ENCODE peak calls at places on chromosome 19, in eight cellular contexts. I is tibial nerve; B is ovary; T is cardiac muscle cell; D is CD8-positive, alpha-beta T cell; O is transverse colon; X is neural progenitor cell; E is right lobe of liver. Y is an unnamed sample. For H3K36me3, the result is how much of the 10 kb centered on the place peaks cover.

GRCh38 chr19:36950335-36951119 is 34.4 kb downstream of the ZNF568 start:
- DNase-seq in I (no peak), B (no peak), T (no peak), D (no peak), O (no peak), X (no peak), E (no peak), Y (no peak)

GRCh38 chr19:3028305-3029069 is 593 bp downstream of the TLE2 start:
- DNase-seq in I (no peak), B (no peak), T (no peak), D (no peak), O (peak), X (peak), E (no peak), Y (no peak)

GRCh38 chr19:53537523-53538377 is at the start of gene ZNF331:
- DNase-seq in I (peak), B (peak), T (peak), D (peak), O (peak), X (peak), E (peak), Y (peak)

GRCh38 chr19:5150902-5151741 is 182.2 kb downstream of the KDM4B start:
- DNase-seq in I (no peak), B (no peak), T (no peak), D (no peak), O (no peak), X (no peak), E (peak), Y (no peak)

GRCh38 chr19:41302624-41303351 is 7.2 kb upstream of the CCDC97 start:
- DNase-seq in I (no peak), B (no peak), T (no peak), D (peak), O (peak), X (no peak), E (no peak), Y (peak)

GRCh38 chr19:6095760-6096159 is 14.5 kb downstream of the RFX2 start:
- DNase-seq in I (no peak), B (no peak), T (no peak), D (no peak), O (no peak), X (no peak), E (no peak), Y (no peak)

GRCh38 chr19:17235618-17236413 is 9.8 kb downstream of the OCEL1 start:
- DNase-seq in I (peak), B (peak), T (peak), D (peak), O (peak), X (peak), E (peak), Y (peak)

GRCh38 chr19:18771328-18772242 is 19.5 kb downstream of the COMP start:
- DNase-seq in I (no peak), B (no peak), T (no peak), D (no peak), O (no peak), X (peak), E (no peak), Y (no peak)

GRCh38 chr19:7554990-7555864 is 19.7 kb downstream of the PNPLA6 start:
- DNase-seq in I (no peak), B (peak), T (no peak), D (no peak), O (no peak), X (peak), E (peak), Y (no peak)

GRCh38 chr19:29837448-29837961 is 25.7 kb downstream of the CCNE1 start:
- DNase-seq in I (no peak), B (no peak), T (no peak), D (peak), O (no peak), X (no peak), E (peak), Y (no peak)

GRCh38 chr19:42353341-42354015 is 28.0 kb downstream of the MEGF8 start:
- DNase-seq in I (no peak), B (no peak), T (no peak), D (no peak), O (no peak), X (no peak), E (no peak), Y (peak)

GRCh38 chr19:49552749-49553148 is 24.9 kb downstream of the RCN3 start:
- DNase-seq in I (no peak), B (no peak), T (no peak), D (peak), O (no peak), X (no peak), E (no peak), Y (no peak)

GRCh38 chr19:49677232-49677881 is at the start of gene PRMT1:
- DNase-seq in I (no peak), B (peak), T (no peak), D (peak), O (peak), X (no peak), E (no peak), Y (peak)

GRCh38 chr19:47021536-47022139 is 2.0 kb downstream of the NPAS1 start:
- DNase-seq in I (no peak), B (no peak), T (no peak), D (no peak), O (no peak), X (peak), E (no peak), Y (no peak)

GRCh38 chr19:19077103-19077502 is 13.3 kb downstream of the SLC25A42 start:
- DNase-seq in I (no peak), B (no peak), T (no peak), D (no peak), O (no peak), X (no peak), E (no peak), Y (peak)

GRCh38 chr19:16587031-16588023 is 15.1 kb upstream of the SLC35E1 start:
- DNase-seq in I (peak), B (no peak), T (no peak), D (peak), O (peak), X (no peak), E (no peak), Y (peak)

GRCh38 chr19:13051581-13052165 is 51.0 kb downstream of the LYL1 start:
- DNase-seq in I (peak), B (peak), T (peak), D (no peak), O (peak), X (peak), E (no peak), Y (peak)

GRCh38 chr19:48195106-48195830 is 24.8 kb downstream of the ZSWIM9 start:
- DNase-seq in I (no peak), B (no peak), T (no peak), D (no peak), O (no peak), X (no peak), E (no peak), Y (no peak)

GRCh38 chr19:34975056-34975455 is 11.0 kb upstream of the ZNF792 start:
- DNase-seq in I (no peak), B (no peak), T (no peak), D (no peak), O (peak), X (no peak), E (peak), Y (no peak)

GRCh38 chr19:17220207-17220758 is 5.1 kb downstream of the USE1 start:
- DNase-seq in I (no peak), B (peak), T (peak), D (no peak), O (peak), X (no peak), E (no peak), Y (no peak)

GRCh38 chr19:50928841-50929240 is 17.6 kb upstream of the KLK4 start:
- DNase-seq in I (no peak), B (no peak), T (no peak), D (no peak), O (no peak), X (no peak), E (no peak), Y (no peak)

GRCh38 chr19:18070181-18070580 is 16.6 kb downstream of the IL12RB1 start:
- DNase-seq in I (no peak), B (no peak), T (peak), D (no peak), O (no peak), X (no peak), E (no peak), Y (no peak)

GRCh38 chr19:30669329-30670010 is 297.3 kb downstream of the ZNF536 start:
- DNase-seq in I (peak), B (peak), T (peak), D (peak), O (peak), X (peak), E (peak), Y (peak)

GRCh38 chr19:13844130-13844631 is 32.8 kb upstream of the NANOS3 start:
- DNase-seq in I (no peak), B (peak), T (no peak), D (no peak), O (no peak), X (no peak), E (no peak), Y (no peak)

GRCh38 chr19:32567486-32567885 is 13.5 kb upstream of the PDCD5 start:
- DNase-seq in I (no peak), B (no peak), T (no peak), D (no peak), O (no peak), X (no peak), E (peak), Y (no peak)

GRCh38 chr19:56348289-56348877 is 33.7 kb upstream of the ZSCAN5A start:
- DNase-seq in I (no peak), B (no peak), T (peak), D (no peak), O (no peak), X (peak), E (no peak), Y (no peak)

GRCh38 chr19:45340899-45341453 is 426 bp downstream of the KLC3 start:
- DNase-seq in I (no peak), B (no peak), T (no peak), D (no peak), O (no peak), X (peak), E (no peak), Y (peak)

GRCh38 chr19:41039806-41040205 is 48.4 kb upstream of the CYP2A13 start:
- DNase-seq in I (no peak), B (no peak), T (no peak), D (no peak), O (no peak), X (no peak), E (no peak), Y (no peak)

GRCh38 chr19:18504886-18505610 is 16.8 kb downstream of the ELL start:
- DNase-seq in I (no peak), B (no peak), T (no peak), D (no peak), O (peak), X (no peak), E (no peak), Y (no peak)

GRCh38 chr19:53982056-53982455 is 9.4 kb upstream of the CACNG6 start:
- DNase-seq in I (no peak), B (no peak), T (peak), D (no peak), O (no peak), X (peak), E (no peak), Y (peak)

GRCh38 chr19:29667941-29668340 is 2.7 kb downstream of the PLEKHF1 start:
- DNase-seq in I (no peak), B (no peak), T (no peak), D (peak), O (peak), X (no peak), E (no peak), Y (no peak)

GRCh38 chr19:8500158-8500557 is 2.3 kb downstream of the PRAM1 start:
- DNase-seq in I (no peak), B (no peak), T (peak), D (no peak), O (no peak), X (peak), E (no peak), Y (peak)

GRCh38 chr19:46860846-46861690 is at the start of gene ARHGAP35:
- DNase-seq in I (no peak), B (peak), T (no peak), D (peak), O (peak), X (no peak), E (peak), Y (peak)

GRCh38 chr19:48415395-48415794 is 21.9 kb downstream of the GRIN2D start:
- DNase-seq in I (peak), B (no peak), T (peak), D (peak), O (peak), X (peak), E (peak), Y (peak)

GRCh38 chr19:12782424-12783225 is 7.3 kb upstream of the HOOK2 start:
- DNase-seq in I (peak), B (peak), T (peak), D (peak), O (peak), X (peak), E (peak), Y (peak)

GRCh38 chr19:41563847-41564514 is 12.0 kb upstream of the CEACAM21 start:
- DNase-seq in I (no peak), B (no peak), T (no peak), D (peak), O (no peak), X (peak), E (no peak), Y (no peak)

GRCh38 chr19:20247016-20247683 is 80.1 kb downstream of the ZNF486 start:
- DNase-seq in I (no peak), B (peak), T (peak), D (peak), O (no peak), X (peak), E (no peak), Y (peak)

GRCh38 chr19:8034178-8034525 is 18.4 kb upstream of the CCL25 start:
- DNase-seq in I (no peak), B (no peak), T (no peak), D (no peak), O (no peak), X (no peak), E (no peak), Y (no peak)

DNA sequence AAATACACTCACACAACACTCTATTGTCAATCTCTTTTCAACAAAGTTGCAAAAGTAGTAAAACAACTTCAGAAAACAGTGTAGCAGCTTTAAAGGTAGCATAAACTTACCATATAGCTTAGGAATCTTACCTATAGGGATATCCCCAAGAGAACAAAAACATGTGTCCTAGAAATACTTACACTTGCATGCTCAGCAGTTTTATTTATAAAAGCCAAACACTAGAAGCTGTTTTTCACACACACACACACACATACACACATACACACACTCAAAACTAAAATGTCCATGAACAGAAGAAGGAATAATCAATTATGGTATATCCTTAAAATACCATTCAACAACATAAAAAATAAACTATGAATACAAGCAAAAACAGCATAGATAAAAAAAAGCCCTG is 11.7 kb downstream of the ZNF773 start:
- DNase-seq in I (no peak), B (no peak), T (no peak), D (no peak), O (no peak), X (no peak), E (no peak), Y (no peak)
- H3K27ac ChIP-seq in I (no peak), B (no peak), T (no peak), D (no peak), O (no peak), X (no peak), E (no peak), Y (no peak)

GRCh38 chr19:52115526-52116053 is 20.0 kb upstream of the ZNF841 start:
- DNase-seq in I (no peak), B (no peak), T (peak), D (no peak), O (no peak), X (no peak), E (no peak), Y (no peak)
- H3K36me3 ChIP-seq in I (half or more), B (under half), T (under half), D (under half), O (under half), X (half or more), E (under half), Y (under half)

DNA sequence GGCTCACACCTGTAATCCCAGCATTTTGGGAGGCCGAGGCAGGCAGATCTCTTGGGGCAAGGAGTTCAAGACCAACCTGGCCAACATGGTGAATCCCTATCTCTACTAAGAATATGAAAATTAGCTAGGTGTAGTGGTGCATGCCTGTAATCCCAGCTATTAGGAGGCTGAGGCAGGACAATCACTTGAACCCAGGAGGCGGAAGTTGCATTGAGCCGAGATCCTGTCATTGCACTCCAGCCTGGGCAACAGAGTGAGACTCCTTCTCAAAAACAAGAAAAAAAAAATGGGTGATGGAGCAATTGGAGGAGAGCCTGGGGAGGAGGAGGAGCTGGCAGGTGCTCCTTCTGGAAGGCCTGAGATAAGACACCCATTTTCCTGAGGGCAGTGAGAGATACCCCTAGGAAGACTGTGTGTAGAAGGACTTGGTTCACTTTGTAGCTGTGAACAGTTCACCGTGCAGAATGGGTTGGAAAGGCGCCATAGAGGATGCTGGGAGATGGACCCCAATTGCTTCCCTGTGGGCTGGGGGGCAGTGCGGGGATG is 8.7 kb upstream of the CARM1 start:
- DNase-seq in I (no peak), B (no peak), T (no peak), D (no peak), O (no peak), X (no peak), E (no peak), Y (no peak)
- TF ChIP-seq CTCF in I (no peak), B (no peak), T (no peak), D (no peak), O (no peak), X (no peak), E (no peak), Y (no peak)

GRCh38 chr19:15268928-15269253 is 36.6 kb upstream of the EPHX3 start:
- DNase-seq in I (no peak), B (no peak), T (no peak), D (no peak), O (no peak), X (no peak), E (peak), Y (no peak)

GRCh38 chr19:15279326-15279904 is 47.2 kb upstream of the EPHX3 start:
- DNase-seq in I (no peak), B (no peak), T (no peak), D (no peak), O (no peak), X (peak), E (peak), Y (no peak)

GRCh38 chr19:15269806-15270205 is 37.6 kb upstream of the EPHX3 start:
- DNase-seq in I (no peak), B (no peak), T (no peak), D (no peak), O (no peak), X (no peak), E (peak), Y (no peak)

GRCh38 chr19:15276620-15277019 is 44.4 kb upstream of the EPHX3 start:
- DNase-seq in I (no peak), B (no peak), T (no peak), D (no peak), O (no peak), X (no peak), E (no peak), Y (no peak)

GRCh38 chr19:15274477-15274876 is 42.2 kb upstream of the EPHX3 start:
- DNase-seq in I (no peak), B (no peak), T (no peak), D (no peak), O (no peak), X (no peak), E (no peak), Y (no peak)
- H3K27ac ChIP-seq in I (peak), B (no peak), T (no peak), D (no peak), O (no peak), X (no peak), E (no peak), Y (no peak)

GRCh38 chr19:23099966-23100365 is 16.9 kb upstream of the ZNF730 start:
- DNase-seq in I (no peak), B (no peak), T (no peak), D (no peak), O (no peak), X (no peak), E (no peak), Y (no peak)

GRCh38 chr19:23098286-23098685 is 18.5 kb upstream of the ZNF730 start:
- DNase-seq in I (no peak), B (no peak), T (no peak), D (no peak), O (no peak), X (no peak), E (no peak), Y (no peak)

GRCh38 chr19:23095406-23095805 is 21.4 kb upstream of the ZNF730 start:
- DNase-seq in I (no peak), B (no peak), T (no peak), D (no peak), O (no peak), X (no peak), E (no peak), Y (no peak)

GRCh38 chr19:23101241-23101640 is 15.6 kb upstream of the ZNF730 start:
- DNase-seq in I (no peak), B (no peak), T (no peak), D (no peak), O (no peak), X (no peak), E (no peak), Y (no peak)

DNA sequence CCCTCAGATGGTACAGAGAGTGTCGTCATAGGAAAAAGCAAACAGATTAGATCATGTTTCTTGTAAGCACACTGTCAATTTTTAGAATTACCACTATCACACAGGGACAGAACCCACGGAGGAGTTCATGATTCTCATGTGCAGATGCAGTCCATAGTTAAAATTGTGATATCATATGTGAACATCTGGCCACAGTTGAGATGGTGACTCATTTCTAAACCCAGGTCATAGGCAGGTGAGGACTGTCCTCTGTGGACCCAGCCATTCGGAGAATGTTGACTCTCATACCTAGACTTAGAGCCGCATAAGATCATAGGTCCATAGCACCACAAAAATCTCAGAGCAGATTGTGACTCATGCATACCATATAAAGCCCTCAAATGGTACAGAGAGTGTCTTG is 17.8 kb upstream of the ZNF730 start:
- DNase-seq in I (no peak), B (no peak), T (no peak), D (no peak), O (no peak), X (no peak), E (no peak), Y (no peak)
- H3K36me3 ChIP-seq in I (under half), B (under half), T (under half), D (under half), O (under half), X (under half), E (under half), Y (under half)

DNA sequence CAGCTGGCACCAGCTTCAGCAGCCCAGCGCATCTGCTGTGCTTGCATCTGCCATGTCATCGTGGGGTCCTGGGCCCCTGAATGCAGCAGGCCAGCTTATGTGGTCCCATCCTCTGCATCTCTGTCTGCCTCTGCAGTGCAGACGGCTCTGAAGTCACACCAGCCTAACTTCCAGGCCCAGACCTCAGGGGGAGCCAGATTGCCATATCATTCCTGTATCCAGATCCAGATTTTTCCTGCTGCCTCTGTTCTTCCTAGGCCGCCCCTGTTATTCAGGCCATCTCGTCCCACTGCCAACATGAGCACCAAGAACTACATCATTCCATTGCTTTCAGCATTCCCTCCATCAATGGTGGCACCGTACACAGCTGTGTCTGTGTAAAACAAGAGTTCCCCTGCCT is 571.6 kb downstream of the UQCRFS1 start:
- DNase-seq in I (no peak), B (no peak), T (no peak), D (no peak), O (no peak), X (no peak), E (no peak), Y (no peak)
- TF ChIP-seq CTCF in I (no peak), B (no peak), T (no peak), D (no peak), O (no peak), X (peak), E (no peak), Y (no peak)